ENCODE peak calls at places on chromosomes 3 and 15, in five cellular contexts. I is ovary, J is transverse colon, F is HepG2, U is upper lobe of left lung. T is an unnamed sample.

GRCh38 chr3:9035473-9035872 is 72.2 kb upstream of the RAD18 start:
- DNase-seq in I (no peak), J (no peak), F (no peak), U (no peak), T (no peak)

GRCh38 chr15:48230498-48230897 is 24.4 kb downstream of the SLC12A1 start:
- DNase-seq in I (no peak), J (no peak), F (no peak), U (no peak), T (no peak)

GRCh38 chr3:55826731-55827496 is 339.8 kb upstream of the WNT5A start:
- DNase-seq in I (no peak), J (no peak), F (no peak), U (no peak), T (no peak)

GRCh38 chr3:88301273-88302002 is 151.7 kb downstream of the C3orf38 start:
- DNase-seq in I (no peak), J (peak), F (no peak), U (no peak), T (no peak)

GRCh38 chr3:131396170-131396569 is 14.6 kb downstream of the NUDT16 start:
- DNase-seq in I (no peak), J (no peak), F (no peak), U (no peak), T (no peak)

GRCh38 chr3:98784666-98785600 is 21.8 kb downstream of the ST3GAL6 start:
- DNase-seq in I (no peak), J (no peak), F (peak), U (no peak), T (no peak)

GRCh38 chr3:161322781-161323568 is 48.3 kb downstream of the SPTSSB start:
- DNase-seq in I (no peak), J (no peak), F (peak), U (no peak), T (no peak)

GRCh38 chr3:188229177-188229576 is 75.2 kb downstream of the LPP start:
- DNase-seq in I (no peak), J (no peak), F (no peak), U (no peak), T (no peak)

GRCh38 chr3:122356402-122356801 is 26.6 kb downstream of the MIX23 start:
- DNase-seq in I (peak), J (peak), F (peak), U (peak), T (no peak)

GRCh38 chr3:38207262-38208003 is 42.1 kb downstream of the OXSR1 start:
- DNase-seq in I (no peak), J (no peak), F (no peak), U (no peak), T (no peak)

GRCh38 chr3:144112036-144112435 is 140.4 kb downstream of the DIPK2A start:
- DNase-seq in I (no peak), J (no peak), F (no peak), U (no peak), T (no peak)

GRCh38 chr3:114411811-114412803 is 118.3 kb downstream of the TIGIT start:
- DNase-seq in I (peak), J (no peak), F (peak), U (no peak), T (no peak)

GRCh38 chr15:45130291-45131000 is 652 bp downstream of the DUOX1 start:
- DNase-seq in I (no peak), J (no peak), F (no peak), U (no peak), T (no peak)

GRCh38 chr3:136343873-136344281 is 93.7 kb downstream of the PCCB start:
- DNase-seq in I (peak), J (peak), F (peak), U (no peak), T (peak)

GRCh38 chr3:106740116-106740515 is 637.1 kb upstream of the CCDC54 start:
- DNase-seq in I (no peak), J (no peak), F (no peak), U (no peak), T (no peak)

GRCh38 chr3:60301142-60301541 is 950.1 kb downstream of the FHIT start:
- DNase-seq in I (no peak), J (no peak), F (no peak), U (no peak), T (no peak)

GRCh38 chr3:196207833-196208607 is 3.2 kb downstream of the ZDHHC19 start:
- DNase-seq in I (peak), J (peak), F (no peak), U (peak), T (no peak)

GRCh38 chr3:193641376-193641775 is 48.4 kb downstream of the OPA1 start:
- DNase-seq in I (no peak), J (no peak), F (no peak), U (no peak), T (no peak)

GRCh38 chr3:50345586-50345985 is at the start of gene ZMYND10:
- DNase-seq in I (peak), J (peak), F (no peak), U (peak), T (no peak)

GRCh38 chr3:179660872-179661271 is 8.0 kb downstream of the USP13 start:
- DNase-seq in I (no peak), J (no peak), F (no peak), U (no peak), T (no peak)

GRCh38 chr15:26970712-26971210 is at the start of gene GABRG3:
- DNase-seq in I (no peak), J (no peak), F (no peak), U (peak), T (no peak)

GRCh38 chr15:80967451-80967850 is 22.2 kb downstream of the MESD start:
- DNase-seq in I (no peak), J (no peak), F (peak), U (no peak), T (no peak)

GRCh38 chr3:13528217-13528801 is 20.6 kb upstream of the FBLN2 start:
- DNase-seq in I (no peak), J (no peak), F (peak), U (no peak), T (no peak)
- TF ChIP-seq CTCF in I (no peak), J (no peak), F (no peak), U (no peak), T (peak)

GRCh38 chr3:190706582-190706981 is 155.9 kb downstream of the GMNC start:
- DNase-seq in I (no peak), J (no peak), F (no peak), U (no peak), T (no peak)

GRCh38 chr3:190710723-190711122 is 151.8 kb downstream of the GMNC start:
- DNase-seq in I (no peak), J (no peak), F (no peak), U (no peak), T (no peak)

DNA sequence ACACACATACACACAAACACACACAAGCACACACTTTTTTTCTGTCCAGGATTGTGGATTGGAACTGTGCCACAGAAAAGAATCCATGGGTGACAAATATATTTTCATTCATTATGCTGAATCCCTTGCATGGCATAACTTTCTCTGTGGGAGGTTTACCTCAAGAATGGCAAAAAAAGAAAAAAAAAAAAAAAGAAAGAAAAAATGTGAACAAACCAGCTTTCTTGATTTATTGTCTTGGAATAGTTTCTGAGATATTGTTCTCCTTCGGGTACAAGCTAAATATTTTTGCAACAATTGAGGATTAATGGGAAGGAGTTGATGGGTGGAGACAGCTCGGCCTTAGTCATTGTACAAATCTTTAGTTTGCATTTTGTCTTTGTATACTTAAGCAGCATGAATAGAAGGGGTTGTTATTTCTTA is 153.1 kb downstream of the GMNC start:
- DNase-seq in I (no peak), J (no peak), F (no peak), U (no peak), T (no peak)
- TF ChIP-seq EP300 in I (no peak), J (no peak), F (no peak), U (no peak), T (no peak)

DNA sequence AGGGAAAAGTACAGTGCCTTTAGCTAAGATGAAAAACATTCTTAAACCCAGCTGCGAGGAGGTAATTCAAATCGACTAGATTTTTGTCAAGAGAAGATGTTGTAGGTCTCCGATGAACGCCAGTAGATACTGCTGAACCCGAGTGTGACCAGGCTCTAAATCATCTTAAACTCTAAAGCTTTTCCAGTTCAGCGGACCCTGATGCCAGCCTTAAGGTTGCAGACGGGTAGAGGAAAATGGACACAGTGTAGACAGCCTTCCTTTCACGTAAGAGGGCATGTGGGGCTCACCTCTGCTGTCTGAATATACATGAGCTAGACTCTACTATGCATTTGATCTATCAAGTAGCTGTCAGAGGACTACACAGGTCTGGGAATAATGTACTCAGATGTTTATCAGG is 152.0 kb downstream of the CADPS start:
- DNase-seq in I (no peak), J (no peak), F (no peak), U (no peak), T (no peak)
- TF ChIP-seq CTCF in I (no peak), J (no peak), F (no peak), U (no peak), T (no peak)

DNA sequence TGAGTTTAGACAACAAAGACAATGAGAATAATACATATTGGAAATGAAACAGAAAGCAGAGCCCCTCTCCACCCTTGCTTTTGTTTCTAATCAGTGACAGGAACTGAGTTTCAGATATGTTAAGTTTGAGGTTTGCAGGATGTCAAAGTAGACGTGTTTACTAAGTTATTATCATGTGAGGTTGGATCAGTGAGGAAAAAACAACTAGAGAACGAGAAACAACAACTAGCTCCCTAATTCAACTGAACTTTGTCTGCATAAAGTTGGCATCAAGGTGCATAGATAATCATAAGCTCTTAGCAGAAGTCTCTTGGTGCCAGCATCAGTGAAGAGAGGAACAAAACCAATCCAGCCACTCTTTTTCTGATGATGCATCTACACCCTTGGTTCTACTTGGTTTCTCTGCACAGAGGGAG is 491.1 kb upstream of the NR2F2 start:
- DNase-seq in I (no peak), J (no peak), F (no peak), U (no peak), T (no peak)
- TF ChIP-seq EP300 in I (no peak), J (no peak), F (no peak), U (no peak), T (no peak)